ENCODE peak calls at places on chromosomes 16 and 17, in six cellular contexts. F is AG09309; K is astrocyte of the spinal cord; Z is Calu3; E is CD8-positive, alpha-beta T cell; Y is AG09319. L is an unnamed sample.

GRCh38 chr17:17994271-17994670 is 21.6 kb downstream of the DRC3 start:
- DNase-seq in F (no peak), K (peak), Z (no peak), E (peak), Y (no peak), L (no peak)

GRCh38 chr17:66777689-66778225 is 57.2 kb upstream of the CACNG5 start:
- DNase-seq in F (no peak), K (peak), Z (no peak), E (no peak), Y (no peak), L (no peak)

GRCh38 chr17:49146620-49147306 is 14.2 kb downstream of the B4GALNT2 start:
- DNase-seq in F (peak), K (peak), Z (peak), E (no peak), Y (peak), L (no peak)

GRCh38 chr17:78658281-78658785 is 81.1 kb upstream of the DNAH17 start:
- DNase-seq in F (no peak), K (peak), Z (no peak), E (no peak), Y (peak), L (no peak)

GRCh38 chr16:5366126-5366525 is 268.5 kb upstream of the EEF2KMT start:
- DNase-seq in F (no peak), K (no peak), Z (no peak), E (no peak), Y (no peak), L (no peak)

GRCh38 chr17:51258756-51259573 is 884 bp downstream of the MBTD1 start:
- DNase-seq in F (no peak), K (no peak), Z (peak), E (no peak), Y (no peak), L (no peak)

GRCh38 chr16:14334366-14335105 is 263.4 kb downstream of the MRTFB start:
- DNase-seq in F (no peak), K (no peak), Z (no peak), E (no peak), Y (peak), L (no peak)

GRCh38 chr16:1021553-1022160 is 40.1 kb downstream of the SOX8 start:
- DNase-seq in F (no peak), K (no peak), Z (no peak), E (no peak), Y (no peak), L (no peak)

GRCh38 chr17:82400830-82401229 is 17.3 kb upstream of the HEXD start:
- DNase-seq in F (no peak), K (no peak), Z (no peak), E (peak), Y (no peak), L (no peak)

GRCh38 chr16:72234372-72234771 is 62.4 kb upstream of the PMFBP1 start:
- DNase-seq in F (no peak), K (no peak), Z (no peak), E (no peak), Y (no peak), L (no peak)
- TF ChIP-seq CTCF in F (no peak), K (no peak), Z (no peak), E (no peak), Y (no peak), L (no peak)

GRCh38 chr17:996554-997344 is at the start of gene TIMM22:
- DNase-seq in F (peak), K (peak), Z (peak), E (peak), Y (peak), L (peak)
- TF ChIP-seq CTCF in F (peak), K (peak), Z (peak), E (peak), Y (peak), L (peak)

GRCh38 chr17:6355196-6355595 is 79.7 kb downstream of the AIPL1 start:
- DNase-seq in F (no peak), K (no peak), Z (no peak), E (no peak), Y (no peak), L (peak)
- TF ChIP-seq CTCF in F (no peak), K (no peak), Z (no peak), E (no peak), Y (no peak), L (no peak)

DNA sequence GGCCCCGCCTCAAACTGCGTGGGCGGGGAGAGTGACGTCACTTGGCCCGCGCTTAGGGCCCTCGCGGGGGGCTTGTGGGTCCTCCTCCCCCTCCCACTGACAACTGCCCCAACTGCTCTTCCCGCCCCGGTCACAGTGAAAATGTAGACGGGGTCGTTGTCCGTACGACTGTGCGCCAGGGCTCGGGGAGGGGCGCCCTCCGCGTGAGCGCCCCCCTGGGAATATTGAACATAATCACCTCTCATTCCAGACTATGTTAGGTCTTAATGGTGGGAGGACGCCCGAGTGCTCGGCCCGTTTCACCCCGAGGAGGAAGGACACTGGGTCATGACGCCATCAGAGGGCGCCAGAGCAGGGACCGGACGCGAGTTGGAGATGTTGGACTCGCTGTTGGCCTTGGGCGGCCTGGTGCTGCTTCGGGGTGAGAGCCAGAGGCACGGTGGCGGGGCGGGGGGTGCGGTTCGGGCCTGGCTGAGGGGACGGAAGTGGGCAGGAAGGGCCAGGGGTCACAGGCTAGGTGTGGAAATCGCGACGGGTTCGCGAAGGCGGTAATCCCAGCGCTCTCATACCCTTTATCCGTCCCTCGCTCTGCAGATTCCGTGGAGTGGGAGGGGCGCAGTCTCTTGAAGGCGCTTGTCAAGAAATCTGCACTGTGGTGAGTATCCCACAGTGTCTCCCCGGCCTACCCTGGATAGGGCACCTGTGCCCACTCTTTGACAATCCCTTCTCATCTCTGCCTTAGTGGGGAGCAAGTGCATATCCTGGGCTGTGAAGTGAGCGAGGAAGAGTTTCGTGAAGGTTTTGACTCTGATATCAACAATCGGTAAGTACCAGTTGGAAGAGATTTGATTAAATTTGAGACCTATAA is at the start of gene ELP5:
- DNase-seq in F (peak), K (peak), Z (peak), E (peak), Y (peak), L (peak)
- TF ChIP-seq CTCF in F (peak), K (peak), Z (no peak), E (no peak), Y (peak), L (peak)

DNA sequence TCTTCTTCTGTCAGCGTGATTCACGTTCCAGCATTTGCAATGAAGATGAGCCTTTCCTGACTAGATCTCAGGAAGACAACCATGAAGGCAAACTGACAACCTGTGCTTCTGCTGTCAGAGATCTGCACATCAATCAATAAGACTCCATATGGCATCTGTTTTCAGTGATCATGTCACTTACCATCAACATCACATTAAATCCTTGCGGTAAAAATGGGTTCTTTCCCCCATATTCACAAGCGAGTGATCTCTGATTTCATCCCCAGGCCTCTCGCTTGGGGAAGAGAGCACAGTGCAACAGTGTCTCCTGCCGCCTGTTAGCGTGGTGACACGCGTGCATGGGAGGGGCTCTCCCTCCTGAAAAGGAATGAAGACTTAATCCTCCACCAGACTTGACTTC is 11.1 kb downstream of the NACA2 start:
- DNase-seq in F (no peak), K (no peak), Z (no peak), E (no peak), Y (no peak), L (no peak)
- TF ChIP-seq CTCF in F (no peak), K (no peak), Z (no peak), E (no peak), Y (peak), L (no peak)

GRCh38 chr16:89434490-89434889 is 55.9 kb downstream of the ANKRD11 start:
- DNase-seq in F (no peak), K (no peak), Z (no peak), E (no peak), Y (no peak), L (no peak)
- TF ChIP-seq CTCF in F (no peak), K (no peak), Z (no peak), E (no peak), Y (no peak), L (no peak)